ENCODE peak calls at places on chromosomes 6 and 20, in four cellular contexts. E, I, N and L are unnamed samples.

GRCh38 chr6:106334646-106335448 is 9.3 kb upstream of the ATG5 start:
- DNase-seq in I (peak), N (peak), E (peak), L (no peak)

GRCh38 chr6:93086351-93086750 is 333.0 kb downstream of the EPHA7 start:
- DNase-seq in N (no peak), I (no peak), E (no peak), L (no peak)

GRCh38 chr6:138386897-138387296 is 9.2 kb downstream of the SMIM28 start:
- DNase-seq in E (no peak), I (no peak), N (no peak), L (no peak)

GRCh38 chr6:44043479-44044153 is 83.6 kb downstream of the MRPL14 start:
- DNase-seq in N (peak), E (no peak), I (no peak), L (no peak)

GRCh38 chr6:7629321-7629720 is 39.3 kb downstream of the SNRNP48 start:
- DNase-seq in N (no peak), I (no peak), E (no peak), L (no peak)

GRCh38 chr6:56440551-56440981 is 193.2 kb upstream of the COL21A1 start:
- DNase-seq in E (no peak), I (no peak), N (no peak), L (no peak)

GRCh38 chr6:131924881-131925474 is 26.2 kb downstream of the CCN2 start:
- DNase-seq in N (no peak), I (peak), E (no peak), L (peak)

GRCh38 chr6:83215131-83216047 is 22.2 kb downstream of the RWDD2A start:
- DNase-seq in E (no peak), N (peak), I (peak), L (no peak)

GRCh38 chr20:47795214-47795667 is 10.0 kb upstream of the SULF2 start:
- DNase-seq in N (no peak), E (no peak), I (no peak), L (no peak)

GRCh38 chr6:107646176-107646575 is 156.3 kb downstream of the SOBP start:
- DNase-seq in E (no peak), N (no peak), I (no peak), L (no peak)

GRCh38 chr20:14307956-14308355 is 29.5 kb downstream of the FLRT3 start:
- DNase-seq in I (no peak), N (no peak), E (no peak), L (no peak)

DNA sequence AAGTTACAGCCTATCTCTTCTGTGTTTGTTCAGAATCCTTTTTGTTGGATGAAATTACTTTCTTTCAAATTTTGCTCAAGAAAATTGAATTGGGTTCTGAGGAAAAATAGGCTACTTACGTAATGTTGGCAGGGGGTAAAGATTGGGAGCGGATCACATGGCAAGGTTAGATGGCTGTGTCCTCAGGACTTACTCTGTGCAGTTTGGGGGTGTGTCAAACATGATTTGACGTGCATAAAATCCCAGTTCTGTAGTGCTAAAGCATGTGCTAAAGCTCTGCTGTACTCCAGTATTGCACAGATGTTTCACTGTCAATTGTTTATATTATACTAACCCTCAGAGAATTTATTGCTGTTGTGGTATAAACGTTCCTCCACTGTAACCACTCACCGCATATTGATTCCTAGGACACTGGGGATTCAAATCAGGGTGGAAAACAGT is 2.6 kb downstream of the NT5E start:
- DNase-seq in E (no peak), I (no peak), N (no peak), L (no peak)
- TF ChIP-seq JUND in E (no peak), I (no peak), N (no peak), L (no peak)

GRCh38 chr6:110075406-110075805 is 97.3 kb downstream of the GPR6 start:
- DNase-seq in N (no peak), E (no peak), I (no peak), L (no peak)
- TF ChIP-seq JUND in N (no peak), E (no peak), I (no peak), L (no peak)

GRCh38 chr20:9918360-9918759 is 79.5 kb upstream of the PAK5 start:
- DNase-seq in N (no peak), I (no peak), E (no peak), L (no peak)
- TF ChIP-seq JUND in N (no peak), I (no peak), E (no peak), L (no peak)

GRCh38 chr20:9244811-9245210 is 175.9 kb downstream of the PLCB4 start:
- DNase-seq in N (no peak), I (no peak), E (no peak), L (no peak)

GRCh38 chr20:9236408-9236912 is 167.6 kb downstream of the PLCB4 start:
- DNase-seq in E (no peak), I (no peak), N (peak), L (no peak)

GRCh38 chr20:9241721-9242427 is 173.0 kb downstream of the PLCB4 start:
- DNase-seq in E (no peak), N (no peak), I (no peak), L (no peak)

GRCh38 chr20:9246731-9247130 is 177.8 kb downstream of the PLCB4 start:
- DNase-seq in I (no peak), E (no peak), N (no peak), L (no peak)

GRCh38 chr20:9241232-9241692 is 172.4 kb downstream of the PLCB4 start:
- DNase-seq in N (no peak), I (no peak), E (no peak), L (peak)
- TF ChIP-seq JUND in N (peak), I (no peak), E (no peak), L (no peak)

DNA sequence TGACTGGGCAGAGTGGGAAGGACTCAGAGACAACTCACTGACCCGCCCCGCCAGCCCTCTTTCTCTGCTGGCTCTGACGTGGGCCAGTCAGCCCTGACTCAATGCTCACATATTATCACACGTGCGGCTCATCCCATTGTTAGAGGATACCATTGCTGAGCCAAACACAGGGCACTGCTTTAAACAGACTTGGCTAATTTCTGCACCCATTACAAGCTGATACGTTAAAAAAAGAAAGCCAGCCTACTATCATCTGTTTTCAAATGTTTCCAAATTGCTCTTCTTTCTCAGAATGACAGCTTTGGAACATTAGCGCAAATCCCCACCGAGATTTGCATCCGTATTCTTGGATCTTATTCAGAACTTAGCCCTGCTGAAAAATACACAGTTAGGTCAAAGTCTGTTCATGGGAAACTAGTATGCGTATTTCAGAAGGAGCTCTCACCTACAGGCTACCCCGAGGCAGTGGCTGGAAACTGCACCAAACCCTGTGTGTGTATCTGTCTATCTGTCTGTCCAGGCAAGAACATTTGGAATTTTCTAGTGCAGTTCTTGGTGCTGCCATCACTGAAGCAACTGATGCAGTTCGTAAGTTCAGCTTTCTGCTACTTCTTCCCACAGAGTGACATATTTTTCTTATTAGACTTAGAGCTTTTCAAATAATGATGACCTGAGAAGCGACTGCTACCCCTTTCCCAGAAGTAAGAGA is 32.8 kb downstream of the RAMACL start:
- DNase-seq in E (no peak), N (no peak), I (no peak), L (no peak)
- TF ChIP-seq JUND in E (no peak), N (peak), I (no peak), L (no peak)